ENCODE peak calls at places on chromosomes 16 and 17, in eight cellular contexts. P is activated naive CD4-positive, alpha-beta T cell treated with anti-CD3 and anti-CD28 coated beads, Interleukin-2, amount 10 ng/mL, durations not matched to agents 7 days and 5 days; B is ovary; L is pancreas; W is RWPE1; F is thoracic aorta; M is CD8-positive, alpha-beta memory T cell; V is colonic mucosa. T is an unnamed sample.

GRCh38 chr16:85316944-85317343 is 204.7 kb upstream of the CIBAR2 start:
- DNase-seq in P (no peak), B (no peak), L (peak), W (no peak), F (no peak), M (no peak), V (no peak), T (no peak)

GRCh38 chr17:17359271-17359670 is 56.1 kb downstream of the NT5M start:
- DNase-seq in P (no peak), B (no peak), L (no peak), W (no peak), F (no peak), M (no peak), V (no peak), T (no peak)

GRCh38 chr16:72324578-72324977 is 152.6 kb upstream of the PMFBP1 start:
- DNase-seq in P (no peak), B (no peak), L (no peak), W (no peak), F (no peak), M (no peak), V (no peak), T (no peak)

GRCh38 chr17:8994319-8994718 is 27.0 kb upstream of the NTN1 start:
- DNase-seq in P (peak), B (peak), L (peak), W (no peak), F (no peak), M (peak), V (peak), T (peak)

GRCh38 chr17:31134526-31134925 is 39.7 kb downstream of the NF1 start:
- DNase-seq in P (no peak), B (no peak), L (no peak), W (no peak), F (no peak), M (no peak), V (no peak), T (no peak)

GRCh38 chr16:24993722-24994686 is 21.2 kb downstream of the ARHGAP17 start:
- DNase-seq in P (no peak), B (no peak), L (peak), W (peak), F (no peak), M (no peak), V (peak), T (peak)

GRCh38 chr17:70407501-70407900 is 238.2 kb downstream of the KCNJ2 start:
- DNase-seq in P (no peak), B (no peak), L (no peak), W (no peak), F (no peak), M (no peak), V (no peak), T (peak)

GRCh38 chr17:60142872-60143499 is 6.8 kb upstream of the CA4 start:
- DNase-seq in P (peak), B (peak), L (peak), W (peak), F (peak), M (peak), V (peak), T (peak)

GRCh38 chr16:57700801-57701551 is 6.4 kb downstream of the DRC7 start:
- DNase-seq in P (no peak), B (no peak), L (no peak), W (no peak), F (no peak), M (no peak), V (no peak), T (no peak)